ENCODE peak calls at places on chromosomes 1 and 21, in nine cellular contexts. E is AG09319, K is astrocyte, U is WTC11, P is right lobe of liver, S is OCI-LY7, O is fibroblast of mammary gland, I is fibroblast of pulmonary artery, J is cardiac fibroblast. N is an unnamed sample.

GRCh38 chr1:219745070-219745469 is 132.2 kb upstream of the ZC3H11B start:
- DNase-seq in E (no peak), K (peak), U (no peak), P (no peak), S (no peak), O (no peak), I (peak), J (no peak), N (no peak)

GRCh38 chr1:198212675-198213074 is 55.9 kb downstream of the NEK7 start:
- DNase-seq in E (peak), K (peak), U (no peak), P (no peak), S (no peak), O (peak), I (peak), J (peak), N (peak)

GRCh38 chr21:45880097-45881068 is 101.2 kb upstream of the COL6A1 start:
- DNase-seq in E (no peak), K (peak), U (peak), P (peak), S (peak), O (peak), I (peak), J (peak), N (peak)

GRCh38 chr1:23667411-23667810 is 24.2 kb upstream of the RPL11 start:
- DNase-seq in E (no peak), K (no peak), U (no peak), P (no peak), S (peak), O (no peak), I (no peak), J (no peak), N (no peak)

GRCh38 chr1:5897281-5897680 is 94.9 kb downstream of the NPHP4 start:
- DNase-seq in E (no peak), K (no peak), U (peak), P (no peak), S (no peak), O (no peak), I (no peak), J (no peak), N (no peak)

GRCh38 chr21:41681336-41681801 is 85.5 kb downstream of the RIPK4 start:
- DNase-seq in E (no peak), K (no peak), U (no peak), P (no peak), S (no peak), O (no peak), I (no peak), J (no peak), N (no peak)

GRCh38 chr1:63592536-63593302 is 492 bp upstream of the PGM1 start:
- DNase-seq in E (no peak), K (no peak), U (no peak), P (no peak), S (no peak), O (no peak), I (no peak), J (no peak), N (no peak)

GRCh38 chr1:2644171-2644570 is 11.4 kb upstream of the MMEL1 start:
- DNase-seq in E (no peak), K (no peak), U (no peak), P (peak), S (no peak), O (no peak), I (no peak), J (no peak), N (no peak)

GRCh38 chr1:6753320-6754140 is 31.7 kb upstream of the CAMTA1 start:
- DNase-seq in E (no peak), K (no peak), U (no peak), P (no peak), S (no peak), O (peak), I (no peak), J (peak), N (peak)

GRCh38 chr1:47738560-47739182 is 258.5 kb downstream of the TRABD2B start:
- DNase-seq in E (no peak), K (peak), U (peak), P (peak), S (no peak), O (peak), I (peak), J (peak), N (no peak)

GRCh38 chr21:45075606-45076244 is 1.3 kb downstream of the ADARB1 start:
- DNase-seq in E (no peak), K (no peak), U (no peak), P (no peak), S (no peak), O (no peak), I (no peak), J (peak), N (no peak)

GRCh38 chr1:237181731-237182317 is 139.8 kb downstream of the RYR2 start:
- DNase-seq in E (no peak), K (no peak), U (no peak), P (no peak), S (no peak), O (peak), I (no peak), J (no peak), N (no peak)

GRCh38 chr1:18682375-18682774 is 51.7 kb downstream of the PAX7 start:
- DNase-seq in E (no peak), K (no peak), U (no peak), P (no peak), S (no peak), O (no peak), I (no peak), J (no peak), N (no peak)

GRCh38 chr1:29896791-29897725 is 660.7 kb downstream of the PTPRU start:
- DNase-seq in E (no peak), K (no peak), U (no peak), P (no peak), S (no peak), O (no peak), I (no peak), J (no peak), N (no peak)

GRCh38 chr1:248828845-248829244 is 3.1 kb upstream of the SH3BP5L start:
- DNase-seq in E (no peak), K (peak), U (no peak), P (no peak), S (no peak), O (peak), I (peak), J (peak), N (peak)

GRCh38 chr1:101820080-101820479 is 176.6 kb downstream of the OLFM3 start:
- DNase-seq in E (no peak), K (no peak), U (no peak), P (no peak), S (peak), O (peak), I (peak), J (peak), N (peak)

GRCh38 chr1:113058861-113059441 is 14.0 kb upstream of the LRIG2 start:
- DNase-seq in E (no peak), K (no peak), U (no peak), P (no peak), S (no peak), O (no peak), I (no peak), J (no peak), N (no peak)

GRCh38 chr1:6127587-6128163 is 52.4 kb downstream of the CHD5 start:
- DNase-seq in E (no peak), K (peak), U (peak), P (peak), S (peak), O (peak), I (peak), J (peak), N (peak)

GRCh38 chr1:200038987-200039848 is 11.7 kb downstream of the NR5A2 start:
- DNase-seq in E (no peak), K (no peak), U (peak), P (peak), S (peak), O (peak), I (no peak), J (peak), N (no peak)

GRCh38 chr1:229539868-229540506 is 18.5 kb downstream of the ABCB10 start:
- DNase-seq in E (no peak), K (no peak), U (no peak), P (peak), S (no peak), O (no peak), I (no peak), J (no peak), N (no peak)

GRCh38 chr1:40049745-40050144 is 9.2 kb downstream of the CAP1 start:
- DNase-seq in E (no peak), K (peak), U (no peak), P (no peak), S (no peak), O (no peak), I (no peak), J (peak), N (no peak)

GRCh38 chr1:2311184-2312032 is 79.9 kb downstream of the MORN1 start:
- DNase-seq in E (no peak), K (peak), U (peak), P (no peak), S (peak), O (peak), I (peak), J (peak), N (peak)

GRCh38 chr1:167168424-167168823 is 52.3 kb upstream of the POU2F1 start:
- DNase-seq in E (no peak), K (no peak), U (no peak), P (no peak), S (no peak), O (no peak), I (no peak), J (no peak), N (no peak)

GRCh38 chr1:61343623-61344257 is 261.4 kb downstream of the NFIA start:
- DNase-seq in E (no peak), K (no peak), U (no peak), P (no peak), S (no peak), O (no peak), I (no peak), J (no peak), N (no peak)

GRCh38 chr1:54297596-54298283 is 97.8 kb downstream of the MRPL37 start:
- DNase-seq in E (no peak), K (no peak), U (no peak), P (no peak), S (no peak), O (no peak), I (peak), J (peak), N (no peak)

GRCh38 chr1:178531897-178532296 is 19.0 kb downstream of the TEX35 start:
- DNase-seq in E (no peak), K (no peak), U (no peak), P (no peak), S (no peak), O (no peak), I (peak), J (no peak), N (no peak)

GRCh38 chr21:15229390-15229789 is 164.6 kb upstream of the NRIP1 start:
- DNase-seq in E (no peak), K (peak), U (no peak), P (no peak), S (no peak), O (no peak), I (no peak), J (no peak), N (no peak)

GRCh38 chr1:15123298-15123697 is 30.2 kb upstream of the TMEM51 start:
- DNase-seq in E (no peak), K (no peak), U (no peak), P (no peak), S (no peak), O (no peak), I (no peak), J (no peak), N (no peak)

GRCh38 chr21:36087362-36088138 is 17.7 kb downstream of the CBR1 start:
- DNase-seq in E (no peak), K (no peak), U (no peak), P (no peak), S (no peak), O (no peak), I (no peak), J (no peak), N (peak)

GRCh38 chr1:82483146-82483545 is 682.4 kb downstream of the ADGRL2 start:
- DNase-seq in E (no peak), K (no peak), U (no peak), P (no peak), S (no peak), O (no peak), I (no peak), J (no peak), N (no peak)

GRCh38 chr1:69511426-69512192 is 56.1 kb upstream of the LRRC7 start:
- DNase-seq in E (no peak), K (no peak), U (no peak), P (no peak), S (no peak), O (peak), I (no peak), J (no peak), N (no peak)

GRCh38 chr21:17491716-17492414 is 21.0 kb upstream of the CXADR start:
- DNase-seq in E (peak), K (peak), U (no peak), P (no peak), S (no peak), O (peak), I (peak), J (peak), N (peak)

GRCh38 chr1:194069168-194069830 is 882.9 kb upstream of the B3GALT2 start:
- DNase-seq in E (no peak), K (peak), U (no peak), P (peak), S (no peak), O (peak), I (peak), J (peak), N (no peak)

GRCh38 chr1:184424945-184425344 is 38.1 kb downstream of the C1orf21 start:
- DNase-seq in E (no peak), K (no peak), U (no peak), P (no peak), S (no peak), O (no peak), I (no peak), J (no peak), N (no peak)

GRCh38 chr1:177789956-177790355 is 179.9 kb downstream of the SEC16B start:
- DNase-seq in E (no peak), K (no peak), U (no peak), P (no peak), S (no peak), O (no peak), I (no peak), J (no peak), N (no peak)

GRCh38 chr1:117392776-117393175 is 25.5 kb downstream of the MAN1A2 start:
- DNase-seq in E (no peak), K (peak), U (no peak), P (no peak), S (no peak), O (no peak), I (no peak), J (no peak), N (peak)

GRCh38 chr21:35578350-35578782 is 482.0 kb downstream of the SETD4 start:
- DNase-seq in E (peak), K (peak), U (no peak), P (no peak), S (no peak), O (peak), I (peak), J (peak), N (peak)

GRCh38 chr1:153190373-153190772 is 12.9 kb upstream of the LELP1 start:
- DNase-seq in E (no peak), K (no peak), U (no peak), P (no peak), S (no peak), O (no peak), I (no peak), J (no peak), N (no peak)
- TF ChIP-seq CTCF in E (no peak), K (no peak), U (no peak), P (peak), S (peak), O (peak), I (peak), J (no peak), N (peak)

DNA sequence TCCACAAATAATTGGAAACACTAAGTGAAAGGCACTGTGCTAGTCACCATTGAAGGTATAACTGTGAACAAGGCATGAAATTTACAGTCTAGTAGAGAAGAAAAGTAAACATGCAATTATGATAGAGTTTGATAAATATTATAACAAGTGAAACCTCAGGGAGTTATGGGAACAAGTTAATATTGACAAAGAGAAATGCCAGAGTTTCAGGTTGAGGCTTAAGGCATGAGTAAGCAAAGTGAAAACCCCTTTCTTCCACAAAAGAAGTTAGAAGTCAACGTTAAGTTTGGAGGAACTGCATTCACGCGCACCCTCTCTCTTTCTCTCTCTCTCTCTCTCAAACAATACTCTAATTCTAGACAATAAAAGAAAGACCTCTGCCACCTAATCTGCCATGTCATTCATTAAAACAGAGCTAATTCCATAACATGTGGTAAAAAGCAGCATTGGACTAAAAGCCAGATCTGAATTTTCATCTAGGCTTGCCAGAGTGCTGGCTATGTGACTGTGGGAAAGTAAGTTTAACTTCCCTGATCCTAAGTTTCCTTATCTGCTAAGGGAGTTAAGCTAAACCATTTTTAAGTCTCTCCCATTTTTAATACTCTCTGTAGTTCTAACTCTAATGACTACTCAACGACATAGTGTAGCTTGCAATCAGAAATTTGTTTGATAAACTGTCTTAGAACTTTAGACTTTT is 22.0 kb downstream of the SLC44A5 start:
- DNase-seq in E (no peak), K (no peak), U (no peak), P (no peak), S (no peak), O (no peak), I (no peak), J (no peak), N (no peak)
- TF ChIP-seq CTCF in E (no peak), K (no peak), U (no peak), P (no peak), S (no peak), O (no peak), I (no peak), J (no peak), N (no peak)

GRCh38 chr1:48823161-48823560 is 46.5 kb upstream of the BEND5 start:
- DNase-seq in E (no peak), K (no peak), U (no peak), P (peak), S (no peak), O (no peak), I (no peak), J (no peak), N (no peak)

DNA sequence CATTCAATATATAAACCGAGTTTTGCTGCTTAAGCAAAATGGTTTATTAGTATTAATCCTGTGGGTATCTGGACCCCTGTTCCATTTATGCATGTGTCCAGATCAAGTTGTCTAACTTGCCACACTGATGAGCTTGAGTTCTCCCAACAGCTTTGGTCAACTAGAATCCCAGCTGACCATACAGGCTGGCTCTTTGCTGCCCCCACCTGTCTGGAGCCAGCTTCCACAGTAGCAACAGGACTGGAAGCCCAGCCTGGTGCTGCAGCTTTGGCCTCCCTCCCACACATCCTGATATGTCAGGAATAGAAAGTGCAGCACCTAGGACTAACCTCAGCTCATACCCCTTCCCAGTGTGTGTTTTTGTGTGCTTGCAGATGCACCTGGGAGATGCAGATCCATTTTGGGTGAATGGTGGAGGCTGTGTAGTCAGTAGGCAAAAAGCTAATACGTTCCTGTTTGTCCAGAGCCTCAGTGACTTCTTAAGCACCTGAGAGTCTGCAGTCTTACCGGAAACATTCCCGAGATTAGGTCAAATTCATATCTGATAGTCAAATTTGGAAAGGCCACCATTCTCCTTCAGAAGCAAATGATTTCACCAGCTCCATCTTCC is 40.9 kb upstream of the BEND5 start:
- DNase-seq in E (peak), K (peak), U (peak), P (peak), S (peak), O (peak), I (peak), J (peak), N (no peak)
- TF ChIP-seq CTCF in E (peak), K (peak), U (peak), P (peak), S (peak), O (peak), I (peak), J (peak), N (peak)

GRCh38 chr1:37342736-37343135 is 131.6 kb upstream of the ZC3H12A start:
- DNase-seq in E (no peak), K (no peak), U (no peak), P (no peak), S (no peak), O (no peak), I (no peak), J (no peak), N (no peak)
- TF ChIP-seq CTCF in E (no peak), K (no peak), U (peak), P (no peak), S (peak), O (no peak), I (no peak), J (no peak), N (no peak)

GRCh38 chr1:245500546-245500945 is 345.8 kb downstream of the KIF26B start:
- DNase-seq in E (peak), K (peak), U (no peak), P (no peak), S (no peak), O (peak), I (peak), J (peak), N (peak)
- TF ChIP-seq CTCF in E (no peak), K (no peak), U (no peak), P (no peak), S (no peak), O (peak), I (no peak), J (no peak), N (peak)

GRCh38 chr1:91243171-91243570 is 161.5 kb downstream of the HFM1 start:
- DNase-seq in E (no peak), K (no peak), U (no peak), P (no peak), S (no peak), O (no peak), I (no peak), J (no peak), N (no peak)

GRCh38 chr1:91245437-91245836 is 159.2 kb downstream of the HFM1 start:
- DNase-seq in E (no peak), K (no peak), U (no peak), P (no peak), S (no peak), O (no peak), I (no peak), J (no peak), N (no peak)

GRCh38 chr1:91244737-91245136 is 159.9 kb downstream of the HFM1 start:
- DNase-seq in E (no peak), K (no peak), U (no peak), P (no peak), S (no peak), O (no peak), I (no peak), J (no peak), N (no peak)
- TF ChIP-seq CTCF in E (no peak), K (no peak), U (no peak), P (peak), S (no peak), O (peak), I (no peak), J (peak), N (peak)

GRCh38 chr1:179953974-179954493 is 576 bp upstream of the CEP350 start:
- DNase-seq in E (no peak), K (no peak), U (no peak), P (no peak), S (peak), O (peak), I (peak), J (no peak), N (peak)
- TF ChIP-seq CTCF in E (peak), K (peak), U (no peak), P (no peak), S (peak), O (peak), I (peak), J (peak), N (peak)